ENCODE peak calls at places on chromosomes 13 and 19, in six cellular contexts. L is H1, I is K562, Y is SK-N-SH, B is GM12878, W is HepG2. S is an unnamed sample.
A peak's percentile ranks its signal among the peaks of the same experiment; 100 is the strongest.

GRCh38 chr13:99417151-99417820 is 84.0 kb upstream of the TM9SF2 start:
- DNase-seq in L (no peak), I (no peak), Y (no peak), B (no peak), W (no peak), S (no peak)

GRCh38 chr19:33402421-33403220 is 29.1 kb downstream of the CEBPG start:
- DNase-seq in L (no peak), I (no peak), Y (peak; percentile 58), B (no peak), W (no peak), S (peak; percentile 62)

GRCh38 chr13:35768126-35768525 is 291.6 kb upstream of the MAB21L1 start:
- DNase-seq in L (no peak), I (no peak), Y (no peak), B (no peak), W (no peak), S (no peak)

GRCh38 chr13:65133094-65133493 is 2097.0 kb downstream of the PCDH9 start:
- DNase-seq in L (peak; percentile 13), I (no peak), Y (no peak), B (no peak), W (no peak), S (no peak)

GRCh38 chr13:42322806-42323205 is 50.9 kb downstream of the AKAP11 start:
- DNase-seq in L (no peak), I (no peak), Y (no peak), B (no peak), W (no peak), S (no peak)

GRCh38 chr13:76019421-76020044 is 383.4 kb downstream of the LMO7 start:
- DNase-seq in L (peak; percentile 51), I (no peak), Y (peak; percentile 11), B (no peak), W (peak; percentile 63), S (no peak)

GRCh38 chr19:29967623-29968022 is 25.6 kb downstream of the URI1 start:
- DNase-seq in L (no peak), I (no peak), Y (no peak), B (no peak), W (no peak), S (peak; percentile 75)

GRCh38 chr13:37029617-37030016 is 29.0 kb downstream of the EXOSC8 start:
- DNase-seq in L (no peak), I (no peak), Y (peak; percentile 30), B (no peak), W (no peak), S (no peak)

GRCh38 chr19:48703316-48703715 is 7.5 kb downstream of the FUT2 start:
- DNase-seq in L (no peak), I (no peak), Y (no peak), B (no peak), W (no peak), S (no peak)

DNA sequence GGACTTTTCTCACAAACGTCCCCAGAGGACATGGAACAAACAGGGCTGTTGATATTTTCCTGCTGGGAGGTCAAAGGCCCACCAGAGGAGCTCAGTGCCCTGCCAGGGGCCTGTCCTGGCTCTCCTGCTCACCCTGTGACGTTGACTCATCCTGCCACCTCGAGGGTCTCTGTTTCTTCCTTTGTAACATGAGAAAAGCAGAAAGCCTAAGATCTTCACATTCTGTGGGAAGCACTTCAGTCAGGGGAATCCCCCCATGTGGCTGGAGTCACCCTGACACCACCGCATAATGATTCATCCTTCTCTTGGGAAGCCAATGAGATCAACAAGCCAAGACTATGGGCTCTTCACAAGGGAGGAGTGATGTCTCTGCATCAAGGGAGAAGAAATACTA is 147.9 kb downstream of the KATNAL1 start:
- DNase-seq in L (no peak), I (no peak), Y (no peak), B (no peak), W (no peak), S (no peak)
- TF ChIP-seq GABPA in L (no peak), I (no peak), Y (no peak), B (no peak), W (no peak), S (no peak)

GRCh38 chr13:112703449-112703848 is 13.6 kb downstream of the ATP11A start:
- DNase-seq in L (no peak), I (no peak), Y (no peak), B (no peak), W (no peak), S (no peak)
- TF ChIP-seq GABPA in L (no peak), I (no peak), Y (no peak), B (no peak), W (no peak), S (no peak)

GRCh38 chr13:113840541-113841354 is 23.1 kb downstream of the GAS6 start:
- DNase-seq in L (no peak), I (no peak), Y (no peak), B (no peak), W (no peak), S (no peak)

GRCh38 chr13:113838711-113839201 is 25.1 kb downstream of the GAS6 start:
- DNase-seq in L (no peak), I (no peak), Y (no peak), B (no peak), W (no peak), S (no peak)

GRCh38 chr13:113837554-113838355 is 26.1 kb downstream of the GAS6 start:
- DNase-seq in L (no peak), I (peak; percentile 52), Y (peak; percentile 84), B (no peak), W (peak; percentile 55), S (no peak)

GRCh38 chr13:113841355-113841653 is 22.6 kb downstream of the GAS6 start:
- DNase-seq in L (no peak), I (no peak), Y (no peak), B (no peak), W (no peak), S (no peak)

DNA sequence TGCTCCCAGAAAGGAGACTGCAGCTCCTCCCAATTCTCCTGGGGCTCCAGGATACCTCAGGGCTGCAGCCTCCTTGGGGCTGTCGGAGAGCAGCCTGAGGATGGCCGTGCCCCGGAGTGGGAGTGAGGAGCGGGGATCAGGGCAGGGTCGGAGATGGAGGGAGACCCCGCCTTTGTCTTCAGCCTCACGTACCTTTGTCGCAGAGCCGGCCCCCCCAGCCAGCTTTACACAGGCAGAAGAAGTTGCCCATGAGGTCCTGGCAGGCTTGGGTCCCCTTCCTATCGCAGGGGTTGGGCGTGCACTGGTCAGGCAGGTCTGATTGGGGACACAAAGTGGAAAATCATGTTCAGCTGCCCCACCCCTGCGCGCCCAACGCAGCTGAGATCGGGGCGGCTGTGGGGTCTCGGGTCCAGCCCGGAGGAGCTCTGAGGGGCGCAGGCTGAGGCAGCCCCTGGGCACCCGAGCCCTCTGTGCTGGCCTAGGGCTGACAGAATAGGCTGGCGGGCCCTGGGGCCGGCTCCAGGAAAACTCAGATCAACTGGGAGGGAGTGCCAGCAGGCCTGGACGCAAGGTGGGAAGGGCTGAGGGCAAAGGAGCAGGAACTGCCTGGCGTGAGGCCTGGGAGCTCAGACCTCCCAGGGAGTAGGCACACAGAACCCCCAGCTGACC is 24.2 kb downstream of the GAS6 start:
- DNase-seq in L (no peak), I (no peak), Y (no peak), B (no peak), W (no peak), S (no peak)
- TF ChIP-seq GABPA in L (no peak), I (no peak), Y (no peak), B (no peak), W (no peak), S (no peak)

DNA sequence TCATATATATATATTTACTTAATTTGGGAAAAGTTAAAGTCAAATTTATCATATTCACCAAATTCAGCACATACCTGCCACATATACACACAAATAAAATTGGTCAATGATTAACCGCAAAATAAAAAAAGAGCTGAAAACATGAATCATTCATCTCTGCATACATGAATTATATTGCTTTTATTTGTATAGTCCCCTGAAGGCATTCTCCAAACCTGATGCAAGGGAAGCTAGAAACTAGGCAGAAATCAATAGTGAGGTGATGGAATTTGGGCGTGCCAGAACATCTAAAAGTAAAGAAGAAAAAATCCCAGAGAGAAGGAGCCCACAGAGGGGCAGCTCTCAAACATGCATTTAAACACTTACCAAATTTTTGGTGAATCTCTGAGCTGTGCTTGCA is 60.1 kb downstream of the UFM1 start:
- DNase-seq in L (no peak), I (no peak), Y (no peak), B (no peak), W (no peak), S (no peak)
- TF ChIP-seq GABPA in L (no peak), I (no peak), Y (no peak), B (no peak), W (no peak), S (no peak)

DNA sequence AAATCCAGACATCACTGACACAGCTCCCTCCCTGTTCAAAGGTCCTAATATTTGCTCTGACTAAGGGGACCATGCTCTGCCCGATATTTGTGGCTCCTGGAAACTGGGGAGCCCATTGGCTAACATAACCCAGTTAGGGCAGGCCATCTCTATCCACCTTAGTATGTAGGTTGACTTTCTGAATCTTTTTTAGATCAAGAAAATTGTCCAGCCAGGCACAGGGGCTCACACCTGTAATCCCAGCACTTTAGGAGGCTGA is 3.4 kb upstream of the CDX2 start:
- DNase-seq in L (no peak), I (no peak), Y (no peak), B (no peak), W (no peak), S (no peak)
- TF ChIP-seq GABPA in L (no peak), I (no peak), Y (no peak), B (no peak), W (no peak), S (no peak)

DNA sequence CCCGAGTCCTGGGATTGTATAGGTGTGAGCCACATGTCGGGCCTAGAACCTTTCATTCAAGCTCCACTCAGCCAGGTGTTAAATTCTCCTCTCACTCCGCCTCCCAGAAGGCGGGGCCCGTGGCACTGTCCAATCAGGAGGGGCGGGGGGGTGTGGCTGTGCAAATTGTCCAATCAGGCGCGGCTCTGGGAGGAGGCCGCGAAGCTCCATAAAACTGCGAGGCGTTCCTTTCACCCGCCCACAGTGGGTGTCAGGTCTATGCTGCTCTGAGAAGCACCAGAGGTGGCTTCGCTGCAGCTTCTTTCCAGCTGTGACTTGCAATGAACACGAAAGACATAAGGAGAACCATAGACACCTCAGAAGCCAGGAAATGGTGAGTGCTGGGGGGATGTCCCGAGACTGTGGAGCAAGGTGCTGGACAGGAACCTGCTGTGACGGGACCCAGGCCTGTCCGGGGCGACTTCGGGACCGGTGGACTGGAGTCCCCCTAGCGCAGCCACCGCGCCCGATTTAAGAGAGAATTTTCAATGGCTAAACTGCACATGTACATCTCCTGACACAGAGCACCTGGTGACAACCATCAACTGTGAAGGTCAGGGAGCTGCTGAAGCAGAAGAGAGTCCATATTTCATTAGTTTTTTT is 3.0 kb upstream of the ZNF136 start:
- DNase-seq in L (no peak), I (peak; percentile 64), Y (peak; percentile 48), B (no peak), W (no peak), S (no peak)
- TF ChIP-seq GABPA in L (no peak), I (no peak), Y (no peak), B (no peak), W (no peak), S (no peak)

GRCh38 chr13:30676672-30677071 is 58.7 kb upstream of the ALOX5AP start:
- DNase-seq in L (no peak), I (no peak), Y (no peak), B (no peak), W (peak; percentile 26), S (no peak)
- TF ChIP-seq GABPA in L (no peak), I (no peak), Y (no peak), B (no peak), W (no peak), S (no peak)

S was measured in HL-60.